ENCODE peak calls at places on chromosome 11, in six cellular contexts. C is omental fat pad; G is adipocyte; P is Peyer's patch; T is thoracic aorta; Y is activated CD8-positive, alpha-beta memory T cell treated with anti-CD3 and anti-CD28 coated beads for 48 hours. I is an unnamed sample.

GRCh38 chr11:65424200-65425104 is 1.9 kb downstream of the NEAT1 start:
- DNase-seq in Y (no peak), G (peak; percentile 67), T (no peak), C (peak; percentile 13), P (peak; percentile 67), I (no peak)

GRCh38 chr11:61095022-61095421 is 7.3 kb upstream of the CD5 start:
- DNase-seq in Y (no peak), C (no peak), T (no peak), G (no peak), P (no peak), I (no peak)

GRCh38 chr11:5234390-5234834 is at the start of gene HBD:
- DNase-seq in Y (no peak), P (no peak), C (no peak), G (peak; percentile 69), T (no peak), I (no peak)

GRCh38 chr11:63608353-63609345 is 5.6 kb downstream of the PLAAT3 start:
- DNase-seq in C (no peak), Y (no peak), G (peak; percentile 76), T (no peak), P (no peak), I (no peak)

GRCh38 chr11:120890921-120891320 is 133.0 kb upstream of the TBCEL start:
- DNase-seq in P (no peak), T (no peak), C (no peak), G (no peak), Y (no peak), I (no peak)

GRCh38 chr11:73321342-73322110 is 13.4 kb downstream of the ARHGEF17 start:
- DNase-seq in T (no peak), C (no peak), G (peak; percentile 68), P (no peak), Y (no peak), I (no peak)

GRCh38 chr11:122679441-122679840 is 23.9 kb downstream of the UBASH3B start:
- DNase-seq in C (no peak), G (no peak), T (no peak), P (no peak), Y (no peak), I (no peak)

GRCh38 chr11:29119691-29120328 is 897.0 kb downstream of the KCNA4 start:
- DNase-seq in P (no peak), C (no peak), Y (no peak), G (peak; percentile 73), T (no peak), I (peak; percentile 29)

GRCh38 chr11:82403640-82404305 is 329.9 kb downstream of the FAM181B start:
- DNase-seq in T (no peak), C (no peak), G (no peak), Y (no peak), P (no peak), I (no peak)

GRCh38 chr11:774873-775592 is 2.3 kb downstream of the GATD1 start:
- DNase-seq in G (no peak), C (no peak), Y (no peak), T (no peak), P (no peak), I (no peak)

GRCh38 chr11:394034-394857 is at the start of gene PKP3:
- DNase-seq in P (peak; percentile 95), T (no peak), C (no peak), Y (no peak), G (no peak), I (no peak)

GRCh38 chr11:118615996-118616395 is 8.6 kb downstream of the PHLDB1 start:
- DNase-seq in T (no peak), G (no peak), P (no peak), C (no peak), Y (no peak), I (no peak)

GRCh38 chr11:35873721-35874120 is 70.1 kb upstream of the LDLRAD3 start:
- DNase-seq in Y (no peak), G (no peak), T (no peak), C (no peak), P (no peak), I (no peak)

GRCh38 chr11:2137202-2138071 is 1.8 kb downstream of the IGF2 start:
- DNase-seq in G (peak; percentile 97), Y (no peak), C (no peak), P (no peak), T (no peak), I (peak; percentile 81)

GRCh38 chr11:65588199-65589054 is 7.2 kb downstream of the KCNK7 start:
- DNase-seq in C (no peak), G (peak; percentile 46), Y (peak; percentile 72), P (peak; percentile 76), T (no peak), I (no peak)

GRCh38 chr11:36459046-36459445 is 51.0 kb downstream of the TRAF6 start:
- DNase-seq in Y (no peak), C (no peak), P (no peak), T (no peak), G (no peak), I (no peak)

GRCh38 chr11:112776834-112777793 is 184.1 kb upstream of the NCAM1 start:
- DNase-seq in Y (no peak), P (no peak), T (no peak), C (no peak), G (no peak), I (no peak)

GRCh38 chr11:21963013-21963412 is 229.9 kb upstream of the ANO5 start:
- DNase-seq in C (no peak), P (no peak), Y (no peak), G (no peak), T (no peak), I (no peak)

GRCh38 chr11:123628936-123629683 is 25.3 kb downstream of the SCN3B start:
- DNase-seq in Y (no peak), T (no peak), C (peak; percentile 32), P (no peak), G (peak; percentile 18), I (no peak)

GRCh38 chr11:130180491-130180890 is 20.9 kb downstream of the ST14 start:
- DNase-seq in C (no peak), T (no peak), P (no peak), G (peak; percentile 27), Y (no peak), I (no peak)

GRCh38 chr11:76665172-76665571 is 5.4 kb downstream of the LRRC32 start:
- DNase-seq in G (no peak), P (peak; percentile 38), C (no peak), T (no peak), Y (no peak), I (no peak)

GRCh38 chr11:62352355-62353336 is 15.4 kb downstream of the ASRGL1 start:
- DNase-seq in C (no peak), P (no peak), Y (no peak), G (no peak), T (no peak), I (no peak)

I was measured in AG09319.